ENCODE peak calls at places on chromosomes 5 and 9, in seven cellular contexts. E is suprapubic skin, I is GM12878, Z is sigmoid colon, N is esophagus muscularis mucosa, B is stomach, T is upper lobe of left lung. K is an unnamed sample.

GRCh38 chr5:32538031-32538547 is 47.3 kb upstream of the SUB1 start:
- DNase-seq in B (peak), Z (no peak), N (no peak), E (no peak), T (no peak), I (peak), K (peak)

GRCh38 chr5:41414598-41414997 is 95.8 kb downstream of the PLCXD3 start:
- DNase-seq in Z (peak), I (no peak), N (no peak), E (no peak), B (no peak), T (no peak), K (no peak)

GRCh38 chr5:84618262-84618661 is 233.6 kb upstream of the EDIL3 start:
- DNase-seq in E (no peak), I (no peak), T (no peak), B (no peak), N (no peak), Z (no peak), K (no peak)

GRCh38 chr5:76257897-76258296 is 145.2 kb upstream of the IQGAP2 start:
- DNase-seq in N (no peak), I (no peak), B (no peak), T (no peak), Z (no peak), E (no peak), K (no peak)

GRCh38 chr5:56861893-56862485 is 46.6 kb downstream of the MAP3K1 start:
- DNase-seq in I (no peak), B (no peak), N (no peak), Z (no peak), E (no peak), T (no peak), K (no peak)

GRCh38 chr5:123091258-123091987 is 2.4 kb downstream of the PRDM6 start:
- DNase-seq in N (no peak), E (no peak), I (no peak), B (no peak), Z (no peak), T (no peak), K (no peak)

GRCh38 chr9:131618071-131618479 is 72.8 kb downstream of the PRRT1B start:
- DNase-seq in Z (no peak), B (peak), T (peak), E (no peak), I (no peak), N (no peak), K (no peak)

GRCh38 chr9:73153793-73154227 is 2.1 kb downstream of the ANXA1 start:
- DNase-seq in B (no peak), N (no peak), T (no peak), I (no peak), E (no peak), Z (no peak), K (no peak)

GRCh38 chr5:206927-207536 is 10.9 kb downstream of the CCDC127 start:
- DNase-seq in B (no peak), I (no peak), T (no peak), Z (no peak), E (no peak), N (no peak), K (no peak)

GRCh38 chr5:59367791-59368394 is 525.6 kb downstream of the PDE4D start:
- DNase-seq in E (no peak), Z (peak), T (peak), B (peak), I (no peak), N (no peak), K (peak)

GRCh38 chr9:124428751-124429529 is 13.7 kb upstream of the PSMB7 start:
- DNase-seq in N (peak), Z (peak), B (no peak), T (no peak), I (no peak), E (peak), K (no peak)

GRCh38 chr5:68419637-68420452 is 204.3 kb downstream of the PIK3R1 start:
- DNase-seq in T (no peak), Z (no peak), I (no peak), E (no peak), N (no peak), B (no peak), K (peak)

GRCh38 chr9:125024917-125025316 is 84.0 kb upstream of the GOLGA1 start:
- DNase-seq in I (no peak), T (no peak), N (no peak), B (no peak), Z (no peak), E (no peak), K (no peak)

GRCh38 chr5:158522001-158522400 is 577.7 kb downstream of the EBF1 start:
- DNase-seq in Z (no peak), B (no peak), I (no peak), T (no peak), E (no peak), N (no peak), K (no peak)

GRCh38 chr5:77337716-77338115 is 127.2 kb downstream of the PDE8B start:
- DNase-seq in E (no peak), N (no peak), B (no peak), I (no peak), T (no peak), Z (no peak), K (no peak)

GRCh38 chr5:14513266-14513665 is 68.3 kb upstream of the OTULINL start:
- DNase-seq in B (no peak), T (no peak), Z (no peak), I (no peak), E (no peak), N (no peak), K (peak)

GRCh38 chr5:149383399-149383798 is 4.3 kb upstream of the IL17B start:
- DNase-seq in N (no peak), T (peak), E (no peak), I (no peak), B (no peak), Z (peak), K (peak)

GRCh38 chr5:89374144-89374784 is 491.3 kb upstream of the MEF2C start:
- DNase-seq in I (no peak), B (no peak), E (no peak), N (no peak), Z (no peak), T (no peak), K (peak)

GRCh38 chr5:145396888-145397287 is 438.3 kb downstream of the PRELID2 start:
- DNase-seq in E (no peak), N (no peak), T (no peak), I (no peak), B (no peak), Z (no peak), K (no peak)

DNA sequence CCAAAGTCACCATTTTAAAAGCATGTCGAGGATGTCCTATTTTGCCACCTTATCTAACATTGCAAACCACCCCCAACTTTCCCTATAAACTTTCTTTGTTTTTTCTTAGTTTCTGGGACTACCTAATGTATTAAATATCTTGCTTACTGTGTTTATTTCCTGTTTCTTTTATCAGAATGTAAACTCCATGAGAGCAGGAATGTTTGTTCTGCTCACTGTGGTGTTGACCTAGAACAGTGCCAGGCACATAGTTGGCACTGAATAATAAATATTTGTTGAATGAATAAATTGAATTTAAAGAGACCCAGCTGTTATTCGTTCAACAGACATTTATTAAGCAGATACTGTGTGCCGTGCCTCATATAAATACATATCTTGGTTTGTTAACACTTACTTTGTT is 35.2 kb downstream of the MACIR start:
- DNase-seq in E (no peak), B (no peak), T (no peak), I (no peak), Z (no peak), N (no peak), K (no peak)
- TF ChIP-seq CTCF in E (no peak), B (no peak), T (no peak), I (no peak), Z (no peak), N (no peak), K (no peak)

GRCh38 chr5:42951169-42951846 is 88.8 kb downstream of the ANXA2R start:
- DNase-seq in B (peak), T (peak), I (peak), Z (no peak), N (no peak), E (no peak), K (peak)
- TF ChIP-seq POLR2AphosphoS5 in B (peak), T (peak), I (peak), Z (no peak), N (no peak), E (no peak), K (peak)

GRCh38 chr5:173747876-173748275 is 131.4 kb upstream of the BOD1 start:
- DNase-seq in I (no peak), Z (no peak), B (no peak), E (no peak), N (no peak), T (no peak), K (no peak)

GRCh38 chr5:173745123-173745522 is 128.7 kb upstream of the BOD1 start:
- DNase-seq in Z (no peak), I (peak), B (no peak), T (no peak), N (no peak), E (no peak), K (peak)

GRCh38 chr5:173745561-173745960 is 129.1 kb upstream of the BOD1 start:
- DNase-seq in T (no peak), Z (no peak), B (no peak), N (no peak), E (no peak), I (no peak), K (no peak)

GRCh38 chr5:173744527-173744926 is 128.1 kb upstream of the BOD1 start:
- DNase-seq in E (no peak), I (no peak), T (no peak), Z (no peak), N (no peak), B (no peak), K (no peak)

DNA sequence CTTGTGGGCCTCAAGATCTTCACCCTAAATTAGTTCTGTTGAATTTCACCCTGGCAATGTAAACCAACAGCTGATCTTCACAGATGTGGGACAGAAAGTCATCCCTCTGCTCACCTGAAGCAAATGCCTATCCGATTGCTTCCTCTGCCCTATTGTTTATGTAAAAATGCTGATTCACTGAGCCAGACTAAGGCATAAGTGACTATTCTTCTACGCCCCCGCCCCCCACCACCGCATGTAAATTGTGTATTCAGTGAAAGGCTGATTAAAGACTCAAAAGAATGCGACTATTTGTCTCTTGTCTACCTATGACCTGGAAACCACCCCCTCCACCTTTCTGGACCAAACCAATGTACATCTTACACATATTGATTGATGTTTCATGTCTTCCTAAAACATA is 129.6 kb upstream of the BOD1 start:
- DNase-seq in Z (no peak), B (no peak), E (no peak), I (no peak), T (no peak), N (no peak), K (no peak)
- TF ChIP-seq EP300 in Z (no peak), B (no peak), E (no peak), I (no peak), T (no peak), N (no peak), K (no peak)

DNA sequence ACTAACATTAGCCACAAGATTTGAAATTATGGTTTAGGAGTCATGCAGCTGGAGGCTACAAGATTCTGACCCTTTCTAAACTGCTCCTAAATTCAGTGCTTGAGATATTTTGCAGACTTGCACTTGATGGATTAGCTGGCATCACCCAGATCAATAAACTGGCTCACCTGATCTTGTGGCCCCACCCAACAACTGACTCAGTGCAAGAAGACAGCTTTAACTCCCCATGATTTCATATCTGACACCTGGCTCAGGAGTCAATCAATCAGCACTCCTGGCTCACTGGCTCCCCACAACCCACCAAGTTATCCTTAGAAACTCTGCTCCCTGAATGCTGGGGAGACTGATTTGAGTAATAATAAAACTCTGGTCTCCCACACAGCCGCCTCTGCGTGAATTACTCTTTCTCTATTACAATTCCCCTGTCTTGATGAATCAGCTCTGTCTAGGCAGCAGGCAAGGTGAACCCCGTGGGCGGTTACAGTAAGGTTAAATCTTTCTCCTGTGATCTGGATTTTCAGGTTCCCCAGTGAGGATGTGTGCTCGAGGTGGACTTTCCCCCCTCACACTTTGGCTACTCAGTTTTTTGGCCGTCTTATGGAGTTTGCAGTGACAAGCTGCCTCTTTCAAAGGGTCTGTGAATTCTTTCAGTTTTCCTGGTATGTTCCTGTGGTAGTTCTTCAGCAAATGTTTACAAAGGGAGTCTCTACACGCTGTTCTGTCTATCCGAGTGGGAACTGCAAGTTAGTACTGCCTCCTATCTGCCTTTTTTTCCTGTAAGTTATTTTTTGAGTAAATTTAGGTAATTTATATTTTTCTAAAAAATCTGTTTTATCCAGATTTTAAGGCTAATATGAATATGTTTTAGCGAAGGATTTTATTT is 500.1 kb upstream of the NUDT12 start:
- DNase-seq in E (no peak), I (no peak), B (no peak), Z (no peak), T (no peak), N (no peak), K (no peak)
- TF ChIP-seq CTCF in E (no peak), I (no peak), B (no peak), Z (no peak), T (no peak), N (no peak), K (no peak)

GRCh38 chr5:113294341-113295110 is 140.3 kb downstream of the TSSK1B start:
- DNase-seq in T (peak), Z (peak), B (peak), E (peak), I (no peak), N (peak), K (peak)
- TF ChIP-seq POLR2AphosphoS5 in T (peak), Z (peak), B (peak), E (no peak), I (no peak), N (peak), K (peak)

GRCh38 chr5:143143973-143144372 is 259.5 kb downstream of the NR3C1 start:
- DNase-seq in Z (no peak), T (no peak), B (no peak), N (no peak), E (no peak), I (no peak), K (no peak)
- TF ChIP-seq EP300 in Z (no peak), T (no peak), B (no peak), N (no peak), E (no peak), I (no peak), K (no peak)

DNA sequence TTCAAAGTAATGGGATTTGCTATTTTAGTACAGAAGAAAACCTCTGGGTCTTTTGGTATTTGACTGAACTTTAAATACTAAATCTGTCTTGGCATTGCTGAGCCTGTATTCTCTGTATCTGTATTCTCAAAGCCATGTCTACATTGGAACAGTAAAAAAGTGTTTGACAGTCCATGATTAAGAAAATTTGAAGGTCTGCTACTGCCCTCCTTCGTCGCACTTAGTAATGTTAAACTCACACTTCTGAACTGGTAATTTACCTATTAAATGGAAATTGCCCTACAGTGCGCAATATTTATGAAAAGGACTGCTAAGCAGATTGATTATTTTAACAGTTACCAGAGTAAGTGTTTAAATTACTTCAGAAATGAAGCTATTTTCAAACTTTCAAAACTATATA is 165.7 kb upstream of the SMC2 start:
- DNase-seq in N (no peak), I (no peak), E (no peak), B (no peak), T (no peak), Z (no peak), K (no peak)
- TF ChIP-seq CTCF in N (no peak), I (no peak), E (no peak), B (no peak), T (no peak), Z (no peak), K (no peak)

DNA sequence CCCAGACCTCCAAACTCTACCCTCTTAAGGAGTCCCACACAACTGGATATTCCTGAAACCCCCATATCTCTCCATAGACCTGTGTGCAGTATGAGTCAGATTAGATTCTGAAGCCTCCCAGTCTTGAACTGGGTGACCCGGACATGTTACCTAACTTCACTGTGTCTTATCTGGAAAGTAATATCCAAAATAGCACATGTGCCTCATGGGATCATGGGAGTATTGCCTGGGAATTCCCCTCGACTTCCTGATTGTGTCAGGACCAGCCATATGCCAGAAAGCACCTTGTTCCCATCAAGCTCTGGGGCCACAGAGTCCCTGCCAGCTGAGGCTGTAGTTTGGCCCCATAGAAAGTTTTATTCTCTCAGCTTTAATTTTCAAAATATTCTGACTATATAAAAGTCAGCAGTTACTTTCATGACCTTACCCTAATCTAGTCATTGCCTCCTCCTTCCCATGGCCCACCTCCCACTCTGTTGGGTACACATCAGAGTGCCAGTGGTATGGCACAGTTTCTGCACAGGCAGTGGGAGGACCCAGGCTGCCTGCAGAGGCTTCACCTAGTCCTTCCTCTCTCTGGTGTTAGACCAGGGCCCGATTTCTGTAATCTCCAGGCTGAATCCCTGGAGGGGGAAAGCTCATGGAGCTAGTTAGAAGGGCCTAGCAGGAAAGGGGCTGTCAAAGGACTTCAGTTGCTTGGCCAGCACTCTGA is 19.5 kb upstream of the B4GALT1 start:
- DNase-seq in T (peak), I (no peak), E (no peak), N (no peak), Z (peak), B (peak), K (peak)
- TF ChIP-seq POLR2AphosphoS5 in T (peak), I (no peak), E (no peak), N (peak), Z (peak), B (peak), K (no peak)

DNA sequence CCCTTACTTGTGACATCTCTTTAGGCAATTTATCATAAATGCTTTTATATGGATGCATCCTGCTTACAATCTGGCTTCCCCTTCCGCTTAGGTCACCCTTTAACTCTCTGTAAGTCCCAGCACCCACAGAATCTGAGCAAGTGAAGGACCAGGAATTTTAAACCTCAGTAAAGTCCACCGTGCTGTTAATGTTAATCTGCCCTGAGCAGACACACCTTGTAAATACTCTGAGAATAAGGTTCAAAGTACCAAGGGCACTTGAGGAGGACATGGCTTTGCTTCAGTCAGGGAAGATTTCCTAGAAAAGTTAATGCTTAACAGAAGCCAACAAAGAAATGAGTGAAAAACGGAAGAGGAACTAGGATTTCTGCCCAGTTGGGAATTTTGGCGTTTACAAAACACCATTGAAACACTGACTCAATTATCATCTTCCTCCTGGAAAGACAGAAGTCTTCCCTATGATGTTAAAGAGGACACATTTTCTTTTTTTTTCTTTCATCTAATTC is 26.4 kb upstream of the TTC39B start:
- DNase-seq in E (no peak), N (no peak), B (no peak), T (no peak), Z (no peak), I (no peak), K (peak)
- TF ChIP-seq EP300 in E (no peak), N (no peak), B (no peak), T (no peak), Z (no peak), I (no peak), K (no peak)

K was measured in transverse colon.